ENCODE peak calls at places on chromosomes 4 and X, in five cellular contexts. Z, S, Y, T and A are unnamed samples.

GRCh38 chr4:162787120-162787519 is 379.6 kb downstream of the NAF1 start:
- DNase-seq in Y (no peak), S (no peak), T (no peak), Z (no peak), A (no peak)

GRCh38 chr4:37741564-37741963 is 55.4 kb upstream of the RELL1 start:
- DNase-seq in Y (no peak), Z (no peak), T (no peak), S (no peak), A (no peak)

GRCh38 chrX:134631404-134632346 is 26.6 kb downstream of the PLAC1 start:
- DNase-seq in Y (peak; percentile 47), S (no peak), Z (no peak), T (no peak), A (peak; percentile 87)

GRCh38 chr4:175421506-175421905 is 390.6 kb downstream of the GPM6A start:
- DNase-seq in S (no peak), Z (no peak), T (no peak), Y (no peak), A (peak; percentile 26)

GRCh38 chr4:47462799-47463234 is 685 bp downstream of the COMMD8 start:
- DNase-seq in T (no peak), Y (no peak), Z (no peak), S (no peak), A (no peak)

GRCh38 chr4:83089759-83090158 is 24.8 kb downstream of the PLAC8 start:
- DNase-seq in Y (no peak), S (no peak), Z (no peak), T (no peak), A (no peak)

GRCh38 chr4:152045781-152046571 is 285.2 kb upstream of the GATB start:
- DNase-seq in Y (peak; percentile 83), T (no peak), Z (peak; percentile 20), S (no peak), A (peak; percentile 76)

GRCh38 chr4:5749568-5749967 is 38.6 kb downstream of the EVC start:
- DNase-seq in S (no peak), Z (no peak), Y (no peak), T (no peak), A (no peak)

GRCh38 chrX:71911023-71911730 is 532 bp downstream of the NHSL2 start:
- DNase-seq in S (no peak), Z (peak; percentile 30), T (peak; percentile 1), Y (peak; percentile 62), A (peak; percentile 22)

GRCh38 chr4:156615066-156615514 is 356.5 kb downstream of the PDGFC start:
- DNase-seq in Y (no peak), S (no peak), Z (no peak), T (no peak), A (no peak)

GRCh38 chr4:53557601-53558000 is 33.7 kb downstream of the LNX1 start:
- DNase-seq in Z (no peak), S (no peak), Y (no peak), T (no peak), A (peak; percentile 17)

GRCh38 chr4:7651461-7651921 is 216.8 kb upstream of the PSAPL1 start:
- DNase-seq in T (no peak), S (no peak), Z (no peak), Y (no peak), A (no peak)

GRCh38 chrX:11381464-11381863 is 88.3 kb downstream of the AMELX start:
- DNase-seq in T (no peak), Z (peak; percentile 5), Y (peak; percentile 22), S (no peak), A (peak; percentile 53)

GRCh38 chr4:121096629-121097028 is 24.3 kb upstream of the NDNF start:
- DNase-seq in Y (no peak), Z (no peak), T (no peak), S (no peak), A (peak; percentile 29)

GRCh38 chr4:107823870-107824366 is 814 bp upstream of the SGMS2 start:
- DNase-seq in T (no peak), Z (no peak), Y (no peak), S (no peak), A (no peak)

GRCh38 chr4:7890635-7891393 is 48.8 kb downstream of the AFAP1 start:
- DNase-seq in Y (no peak), Z (no peak), T (no peak), S (no peak), A (peak; percentile 68)